ENCODE peak calls at places on chromosomes 2 and 18, in six cellular contexts. T is activated gamma-delta T cell; M is GM23248; E is amniotic stem cell; W is stimulated activated CD8-positive, alpha-beta memory T cell treated with anti-CD3 and anti-CD28 coated beads, Interleukin-4, amount 100 ng/mL, for 1 hour; R is MCF 10A. V is an unnamed sample.

GRCh38 chr2:82675186-82675585 is 1783.9 kb downstream of the SUCLG1 start:
- DNase-seq in T (no peak), M (no peak), E (no peak), W (no peak), R (peak; percentile 27), V (peak; percentile 87)

GRCh38 chr2:112542974-112543760 is 902 bp downstream of the POLR1B start:
- DNase-seq in T (no peak), M (peak; percentile 30), E (no peak), W (no peak), R (peak; percentile 41), V (peak; percentile 31)

GRCh38 chr2:3959372-3959771 is 256.0 kb downstream of the DCDC2C start:
- DNase-seq in T (no peak), M (peak; percentile 57), E (no peak), W (no peak), R (peak; percentile 46), V (peak; percentile 54)

GRCh38 chr2:58899692-58900091 is 658.6 kb upstream of the FANCL start:
- DNase-seq in T (no peak), M (peak; percentile 79), E (peak; percentile 16), W (no peak), R (peak; percentile 34), V (peak; percentile 2)

GRCh38 chr2:47310801-47311560 is 92.0 kb upstream of the MSH2 start:
- DNase-seq in T (no peak), M (no peak), E (no peak), W (no peak), R (peak; percentile 8), V (no peak)

GRCh38 chr2:178734518-178734917 is 72.7 kb downstream of the TTN start:
- DNase-seq in T (no peak), M (no peak), E (no peak), W (no peak), R (no peak), V (no peak)

GRCh38 chr2:235283246-235283645 is 210.6 kb upstream of the AGAP1 start:
- DNase-seq in T (no peak), M (peak; percentile 29), E (no peak), W (no peak), R (no peak), V (no peak)

GRCh38 chr2:108884629-108885028 is 98.1 kb downstream of the CCDC138 start:
- DNase-seq in T (no peak), M (no peak), E (no peak), W (no peak), R (peak; percentile 3), V (no peak)

GRCh38 chr2:8089596-8089995 is 592.3 kb upstream of the ID2 start:
- DNase-seq in T (no peak), M (peak; percentile 55), E (peak; percentile 18), W (no peak), R (peak; percentile 9), V (peak; percentile 10)

GRCh38 chr18:3653263-3653858 is 203.4 kb downstream of the TGIF1 start:
- DNase-seq in T (no peak), M (no peak), E (no peak), W (no peak), R (no peak), V (peak; percentile 29)

GRCh38 chr2:199379251-199379650 is 78.5 kb downstream of the SATB2 start:
- DNase-seq in T (no peak), M (peak; percentile 42), E (peak; percentile 77), W (no peak), R (peak; percentile 61), V (peak; percentile 44)

GRCh38 chr2:18379869-18380268 is 180.6 kb downstream of the RDH14 start:
- DNase-seq in T (no peak), M (no peak), E (no peak), W (no peak), R (no peak), V (no peak)

GRCh38 chr2:118850901-118851268 is 3.4 kb upstream of the EN1 start:
- DNase-seq in T (no peak), M (no peak), E (no peak), W (no peak), R (no peak), V (no peak)

V was measured in HT1080.